ENCODE peak calls at places on chromosome 12, in four cellular contexts. H, W, F and P are unnamed samples. For H3K9me3, the result is how much of the 10 kb centered on the place peaks cover.

GRCh38 chr12:685388-685787 is 22.1 kb upstream of the NINJ2 start:
- DNase-seq in H (no peak), W (no peak), F (no peak), P (peak)

GRCh38 chr12:9001233-9001632 is 11.9 kb downstream of the KLRG1 start:
- DNase-seq in H (no peak), W (no peak), F (no peak), P (no peak)

GRCh38 chr12:14845350-14845750 is 2.0 kb upstream of the ART4 start:
- DNase-seq in H (no peak), W (no peak), F (no peak), P (peak)

GRCh38 chr12:14495326-14495725 is 72.4 kb downstream of the PLBD1 start:
- DNase-seq in H (no peak), W (no peak), F (no peak), P (no peak)

GRCh38 chr12:102769323-102769916 is 147.6 kb downstream of the PAH start:
- DNase-seq in H (peak), W (peak), F (no peak), P (no peak)

GRCh38 chr12:12922191-12922616 is 29.8 kb downstream of the GPRC5D start:
- DNase-seq in H (no peak), W (no peak), F (no peak), P (no peak)

GRCh38 chr12:119528241-119528640 is 65.3 kb upstream of the TMEM233 start:
- DNase-seq in H (no peak), W (no peak), F (no peak), P (no peak)

GRCh38 chr12:45674583-45674982 is 54.9 kb upstream of the ARID2 start:
- DNase-seq in H (peak), W (no peak), F (peak), P (no peak)

GRCh38 chr12:3728686-3729085 is 24.2 kb downstream of the CRACR2A start:
- DNase-seq in H (no peak), W (no peak), F (peak), P (no peak)

GRCh38 chr12:34203866-34204620 is 181.7 kb downstream of the ALG10 start:
- DNase-seq in H (no peak), W (no peak), F (no peak), P (no peak)

GRCh38 chr12:34204830-34205285 is 182.6 kb downstream of the ALG10 start:
- DNase-seq in H (no peak), W (no peak), F (no peak), P (no peak)

GRCh38 chr12:34198924-34199323 is 176.6 kb downstream of the ALG10 start:
- DNase-seq in H (no peak), W (no peak), F (no peak), P (no peak)
- H3K9me3 ChIP-seq in H (under half), W (under half), F (under half), P (under half)

DNA sequence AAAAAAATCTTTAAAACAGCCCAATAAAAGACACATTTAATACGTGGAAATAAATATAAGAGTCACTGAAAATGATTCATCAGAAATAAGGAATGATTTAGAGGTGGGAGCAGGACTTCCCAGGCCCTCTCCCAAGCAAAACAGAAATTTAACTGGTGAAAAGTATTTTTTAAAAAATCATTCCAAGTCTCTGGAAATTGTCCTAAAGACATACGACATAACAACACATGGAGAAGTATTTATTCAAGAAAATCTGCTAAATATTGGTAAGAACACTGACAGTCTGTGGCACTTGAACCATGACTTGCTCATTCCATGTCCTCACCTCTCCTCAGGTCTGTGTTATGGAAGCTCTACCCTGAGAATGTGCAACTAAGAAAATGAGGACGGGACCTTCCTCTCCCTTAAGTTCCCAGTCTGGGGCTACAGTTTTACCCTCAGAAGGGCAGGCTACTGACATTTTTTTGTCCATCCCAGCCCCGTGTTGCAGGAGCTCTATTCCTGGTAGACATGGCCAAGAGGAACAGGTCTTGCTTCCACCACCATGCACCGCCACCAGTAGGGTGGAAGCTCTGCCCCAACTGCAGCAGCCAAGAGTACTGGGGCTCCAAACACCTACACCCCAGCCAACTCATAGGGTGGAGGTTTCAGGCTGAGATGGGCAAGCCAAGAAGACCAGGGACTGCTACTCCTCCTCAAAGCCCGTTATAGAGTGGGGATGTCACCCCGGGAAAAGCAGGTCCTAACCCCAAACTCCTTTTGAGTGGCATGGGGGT is 193.0 kb downstream of the CRADD start:
- DNase-seq in H (no peak), W (no peak), F (no peak), P (no peak)
- H3K9me3 ChIP-seq in H (under half), W (half or more), F (under half), P (under half)

GRCh38 chr12:76096079-76096651 is 11.7 kb upstream of the NAP1L1 start:
- DNase-seq in H (no peak), W (no peak), F (no peak), P (no peak)
- H3K9me3 ChIP-seq in H (under half), W (under half), F (under half), P (under half)

GRCh38 chr12:28367326-28367725 is 177.1 kb downstream of the CCDC91 start:
- DNase-seq in H (no peak), W (no peak), F (no peak), P (no peak)

GRCh38 chr12:28369483-28369882 is 179.2 kb downstream of the CCDC91 start:
- DNase-seq in H (no peak), W (no peak), F (no peak), P (no peak)

DNA sequence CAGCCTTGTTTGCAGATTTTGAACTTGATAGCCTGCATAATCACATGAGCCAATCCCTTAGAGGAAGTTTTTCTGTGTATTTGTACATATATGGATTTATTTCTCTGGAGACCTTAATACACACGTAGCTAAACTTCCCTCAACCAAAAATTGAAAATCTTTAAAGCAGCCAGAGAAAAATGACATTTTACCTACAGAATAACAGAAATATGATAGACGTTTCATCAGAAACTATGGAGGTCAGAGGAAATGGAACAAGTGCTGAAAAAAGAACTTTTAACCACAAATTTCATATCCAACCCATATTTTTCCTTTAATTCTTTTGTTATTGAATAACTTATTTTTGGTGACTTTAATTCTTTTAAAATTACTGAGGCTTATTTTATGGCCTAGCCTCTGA is 177.7 kb downstream of the CCDC91 start:
- DNase-seq in H (no peak), W (no peak), F (no peak), P (no peak)
- H3K9me3 ChIP-seq in H (under half), W (under half), F (half or more), P (under half)

GRCh38 chr12:28212182-28212581 is 21.9 kb downstream of the CCDC91 start:
- DNase-seq in H (no peak), W (no peak), F (no peak), P (no peak)
- H3K9me3 ChIP-seq in H (under half), W (under half), F (under half), P (under half)

DNA sequence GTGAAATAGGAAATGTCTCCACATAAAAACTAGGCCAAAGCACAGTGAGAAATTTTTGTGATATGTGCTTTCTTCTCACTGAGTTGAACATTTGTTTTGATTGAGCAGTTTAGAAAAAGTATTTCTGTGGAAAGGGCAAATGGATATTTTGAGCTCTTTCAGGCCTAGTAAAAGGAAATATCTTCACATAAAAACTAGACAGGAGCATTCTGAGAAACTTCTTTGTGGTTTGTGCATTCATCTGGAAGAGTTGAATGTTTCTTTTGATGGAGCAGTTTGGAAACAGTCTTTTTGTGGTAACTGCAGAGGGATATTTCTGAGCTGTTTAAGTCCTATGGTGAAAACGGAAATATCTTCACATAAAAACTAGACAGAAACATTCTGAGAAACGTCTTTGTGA is 582.7 kb upstream of the ALG10B start:
- DNase-seq in H (no peak), W (no peak), F (no peak), P (no peak)
- H3K9me3 ChIP-seq in H (under half), W (under half), F (under half), P (under half)